ENCODE peak calls at places on chromosome 11, in nine cellular contexts. L, K, F, B, S, O, X, E and P are unnamed samples.
A peak's percentile ranks its signal among the peaks of the same experiment; 100 is the strongest.

GRCh38 chr11:27282806-27283205 is 80.2 kb downstream of the CCDC34 start:
- DNase-seq in B (no peak), O (peak; percentile 79), S (no peak), F (no peak), L (no peak), X (no peak), K (no peak), E (no peak), P (no peak)

GRCh38 chr11:109046284-109046992 is 375.6 kb upstream of the C11orf87 start:
- DNase-seq in F (no peak), X (no peak), O (no peak), B (no peak), E (no peak), K (no peak), S (no peak), L (no peak), P (no peak)

GRCh38 chr11:36534276-36534675 is 24.2 kb upstream of the TRAF6 start:
- DNase-seq in F (no peak), L (no peak), B (no peak), E (no peak), O (no peak), X (no peak), S (no peak), K (no peak), P (no peak)

GRCh38 chr11:1603629-1604028 is 4.6 kb downstream of the KRTAP5-3 start:
- DNase-seq in B (no peak), O (no peak), F (no peak), E (no peak), X (peak; percentile 41), K (no peak), L (no peak), S (no peak), P (no peak)

GRCh38 chr11:135023499-135023898 is 611.5 kb upstream of the B3GAT1 start:
- DNase-seq in E (no peak), B (no peak), F (no peak), O (no peak), S (no peak), K (no peak), L (no peak), X (no peak), P (no peak)

GRCh38 chr11:66309475-66309874 is 7.4 kb downstream of the CD248 start:
- DNase-seq in F (no peak), X (no peak), B (no peak), S (no peak), O (no peak), L (no peak), K (no peak), E (no peak), P (no peak)

GRCh38 chr11:35614949-35615569 is 3.2 kb upstream of the FJX1 start:
- DNase-seq in F (no peak), B (no peak), S (no peak), X (peak; percentile 38), O (no peak), L (no peak), K (no peak), E (no peak), P (no peak)

GRCh38 chr11:60831501-60832079 is 10.3 kb upstream of the CCDC86 start:
- DNase-seq in L (no peak), O (peak; percentile 51), S (no peak), E (no peak), X (no peak), F (no peak), B (no peak), K (no peak), P (no peak)

GRCh38 chr11:345179-345578 is 24.1 kb upstream of the B4GALNT4 start:
- DNase-seq in L (no peak), S (no peak), X (no peak), B (no peak), F (no peak), O (no peak), E (no peak), K (no peak), P (no peak)

GRCh38 chr11:47485112-47485511 is 36.2 kb upstream of the RAPSN start:
- DNase-seq in B (no peak), E (no peak), X (no peak), O (no peak), F (no peak), K (no peak), S (no peak), L (no peak), P (no peak)

GRCh38 chr11:34158661-34159060 is 53.2 kb downstream of the NAT10 start:
- DNase-seq in E (no peak), B (no peak), X (no peak), K (no peak), S (peak; percentile 67), F (no peak), L (no peak), O (no peak), P (no peak)

GRCh38 chr11:118017631-118018315 is 31.6 kb downstream of the IL10RA start:
- DNase-seq in O (no peak), F (no peak), E (no peak), S (no peak), L (no peak), X (no peak), B (no peak), K (no peak), P (no peak)

GRCh38 chr11:108218912-108219783 is 3.3 kb downstream of the NPAT start:
- DNase-seq in F (no peak), L (no peak), O (no peak), K (no peak), X (no peak), S (no peak), B (no peak), E (no peak), P (no peak)